ENCODE peak calls at places on chromosomes 5 and 9, in six cellular contexts. One of them, this sample, is unnamed.

GRCh38 chr9:110152704-110153374 is 55.1 kb downstream of the C9orf152 start:
- DNase-seq in effector memory CD4-positive, alpha-beta T cell: no peak
- DNase-seq in left ventricle myocardium inferior: no peak
- DNase-seq in AG04450: no peak
- DNase-seq in neuronal stem cell: peak; percentile 65
- DNase-seq in A549: peak; percentile 19
- DNase-seq in this sample: no peak

GRCh38 chr5:163379298-163380155 is 57.9 kb upstream of the CCNG1 start:
- DNase-seq in effector memory CD4-positive, alpha-beta T cell: no peak
- DNase-seq in left ventricle myocardium inferior: no peak
- DNase-seq in AG04450: peak; percentile 20
- DNase-seq in neuronal stem cell: no peak
- DNase-seq in A549: peak; percentile 56
- DNase-seq in this sample: no peak

GRCh38 chr5:94771742-94772141 is 153.3 kb downstream of the SLF1 start:
- DNase-seq in effector memory CD4-positive, alpha-beta T cell: no peak
- DNase-seq in left ventricle myocardium inferior: no peak
- DNase-seq in AG04450: no peak
- DNase-seq in neuronal stem cell: no peak
- DNase-seq in A549: no peak
- DNase-seq in this sample: no peak

GRCh38 chr5:72171667-72172066 is 64.4 kb downstream of the MAP1B start:
- DNase-seq in effector memory CD4-positive, alpha-beta T cell: no peak
- DNase-seq in left ventricle myocardium inferior: peak; percentile 37
- DNase-seq in AG04450: no peak
- DNase-seq in neuronal stem cell: no peak
- DNase-seq in A549: no peak
- DNase-seq in this sample: no peak

GRCh38 chr5:87390576-87391199 is 22.0 kb downstream of the CCNH start:
- DNase-seq in effector memory CD4-positive, alpha-beta T cell: no peak
- DNase-seq in left ventricle myocardium inferior: no peak
- DNase-seq in AG04450: no peak
- DNase-seq in neuronal stem cell: no peak
- DNase-seq in A549: no peak
- DNase-seq in this sample: no peak

GRCh38 chr9:112921549-112921948 is 30.9 kb upstream of the SLC46A2 start:
- DNase-seq in effector memory CD4-positive, alpha-beta T cell: no peak
- DNase-seq in left ventricle myocardium inferior: no peak
- DNase-seq in AG04450: peak; percentile 36
- DNase-seq in neuronal stem cell: no peak
- DNase-seq in A549: no peak
- DNase-seq in this sample: no peak

GRCh38 chr5:157359350-157359910 is 93.5 kb downstream of the CYFIP2 start:
- DNase-seq in effector memory CD4-positive, alpha-beta T cell: no peak
- DNase-seq in left ventricle myocardium inferior: no peak
- DNase-seq in AG04450: no peak
- DNase-seq in neuronal stem cell: no peak
- DNase-seq in A549: no peak
- DNase-seq in this sample: no peak

GRCh38 chr5:82406200-82406773 is 128.1 kb upstream of the RPS23 start:
- DNase-seq in effector memory CD4-positive, alpha-beta T cell: no peak
- DNase-seq in left ventricle myocardium inferior: no peak
- DNase-seq in AG04450: no peak
- DNase-seq in neuronal stem cell: no peak
- DNase-seq in A549: no peak
- DNase-seq in this sample: no peak

GRCh38 chr5:55604611-55605067 is 69.9 kb upstream of the PLPP1 start:
- DNase-seq in effector memory CD4-positive, alpha-beta T cell: no peak
- DNase-seq in left ventricle myocardium inferior: no peak
- DNase-seq in AG04450: no peak
- DNase-seq in neuronal stem cell: no peak
- DNase-seq in A549: no peak
- DNase-seq in this sample: no peak

GRCh38 chr9:76023715-76024195 is 133.3 kb downstream of the PCSK5 start:
- DNase-seq in effector memory CD4-positive, alpha-beta T cell: no peak
- DNase-seq in left ventricle myocardium inferior: no peak
- DNase-seq in AG04450: no peak
- DNase-seq in neuronal stem cell: no peak
- DNase-seq in A549: no peak
- DNase-seq in this sample: no peak

GRCh38 chr5:112529525-112529924 is 110.4 kb upstream of the EPB41L4A start:
- DNase-seq in effector memory CD4-positive, alpha-beta T cell: no peak
- DNase-seq in left ventricle myocardium inferior: no peak
- DNase-seq in AG04450: no peak
- DNase-seq in neuronal stem cell: no peak
- DNase-seq in A549: no peak
- DNase-seq in this sample: no peak

GRCh38 chr5:83586874-83587776 is 115.6 kb downstream of the VCAN start:
- DNase-seq in effector memory CD4-positive, alpha-beta T cell: no peak
- DNase-seq in left ventricle myocardium inferior: no peak
- DNase-seq in AG04450: peak; percentile 55
- DNase-seq in neuronal stem cell: no peak
- DNase-seq in A549: no peak
- DNase-seq in this sample: no peak

GRCh38 chr9:38160613-38161215 is 91.7 kb upstream of the SHB start:
- DNase-seq in effector memory CD4-positive, alpha-beta T cell: peak; percentile 13
- DNase-seq in left ventricle myocardium inferior: peak; percentile 36
- DNase-seq in AG04450: no peak
- DNase-seq in neuronal stem cell: peak; percentile 65
- DNase-seq in A549: peak; percentile 56
- DNase-seq in this sample: no peak

GRCh38 chr5:133420440-133421301 is 191.7 kb downstream of the FSTL4 start:
- DNase-seq in effector memory CD4-positive, alpha-beta T cell: no peak
- DNase-seq in left ventricle myocardium inferior: no peak
- DNase-seq in AG04450: no peak
- DNase-seq in neuronal stem cell: no peak
- DNase-seq in A549: no peak
- DNase-seq in this sample: no peak

GRCh38 chr5:73188764-73189521 is 15.9 kb downstream of the TMEM174 start:
- DNase-seq in effector memory CD4-positive, alpha-beta T cell: no peak
- DNase-seq in left ventricle myocardium inferior: no peak
- DNase-seq in AG04450: peak; percentile 26
- DNase-seq in neuronal stem cell: no peak
- DNase-seq in A549: no peak
- DNase-seq in this sample: no peak

GRCh38 chr9:15205632-15206243 is 101.3 kb downstream of the TTC39B start:
- DNase-seq in effector memory CD4-positive, alpha-beta T cell: no peak
- DNase-seq in left ventricle myocardium inferior: no peak
- DNase-seq in AG04450: peak; percentile 2
- DNase-seq in neuronal stem cell: no peak
- DNase-seq in A549: no peak
- DNase-seq in this sample: no peak

GRCh38 chr9:110502842-110503241 is 76.7 kb downstream of the SVEP1 start:
- DNase-seq in effector memory CD4-positive, alpha-beta T cell: no peak
- DNase-seq in left ventricle myocardium inferior: no peak
- DNase-seq in AG04450: no peak
- DNase-seq in neuronal stem cell: no peak
- DNase-seq in A549: no peak
- DNase-seq in this sample: no peak

GRCh38 chr5:55674340-55674739 is 37.8 kb downstream of the SLC38A9 start:
- DNase-seq in effector memory CD4-positive, alpha-beta T cell: no peak
- DNase-seq in left ventricle myocardium inferior: no peak
- DNase-seq in AG04450: no peak
- DNase-seq in neuronal stem cell: no peak
- DNase-seq in A549: no peak
- DNase-seq in this sample: no peak

GRCh38 chr9:38380872-38381534 is 11.5 kb upstream of the ALDH1B1 start:
- DNase-seq in effector memory CD4-positive, alpha-beta T cell: no peak
- DNase-seq in left ventricle myocardium inferior: no peak
- DNase-seq in AG04450: no peak
- DNase-seq in neuronal stem cell: peak; percentile 32
- DNase-seq in A549: peak; percentile 27
- DNase-seq in this sample: no peak

GRCh38 chr9:20640331-20641187 is 18.3 kb upstream of the MLLT3 start:
- DNase-seq in effector memory CD4-positive, alpha-beta T cell: peak; percentile 58
- DNase-seq in left ventricle myocardium inferior: peak; percentile 65
- DNase-seq in AG04450: no peak
- DNase-seq in neuronal stem cell: no peak
- DNase-seq in A549: no peak
- DNase-seq in this sample: peak; percentile 91

GRCh38 chr9:92978345-92978875 is 31.1 kb downstream of the FGD3 start:
- DNase-seq in effector memory CD4-positive, alpha-beta T cell: no peak
- DNase-seq in left ventricle myocardium inferior: no peak
- DNase-seq in AG04450: no peak
- DNase-seq in neuronal stem cell: no peak
- DNase-seq in A549: no peak
- DNase-seq in this sample: no peak

GRCh38 chr5:9188131-9188530 is 357.7 kb downstream of the SEMA5A start:
- DNase-seq in effector memory CD4-positive, alpha-beta T cell: no peak
- DNase-seq in left ventricle myocardium inferior: no peak
- DNase-seq in AG04450: peak; percentile 58
- DNase-seq in neuronal stem cell: no peak
- DNase-seq in A549: no peak
- DNase-seq in this sample: no peak

GRCh38 chr9:99873943-99874584 is 32.4 kb upstream of the STX17 start:
- DNase-seq in effector memory CD4-positive, alpha-beta T cell: no peak
- DNase-seq in left ventricle myocardium inferior: no peak
- DNase-seq in AG04450: no peak
- DNase-seq in neuronal stem cell: no peak
- DNase-seq in A549: no peak
- DNase-seq in this sample: no peak

GRCh38 chr5:141245250-141245717 is at the start of gene PCDHB15:
- DNase-seq in effector memory CD4-positive, alpha-beta T cell: no peak
- DNase-seq in left ventricle myocardium inferior: peak; percentile 32
- DNase-seq in AG04450: no peak
- DNase-seq in neuronal stem cell: peak; percentile 39
- DNase-seq in A549: no peak
- DNase-seq in this sample: no peak
- H3K9me3 ChIP-seq in effector memory CD4-positive, alpha-beta T cell: peaks cover 30% of the 10 kb centered on the region
- H3K9me3 ChIP-seq in left ventricle myocardium inferior: peaks cover 100% of the 10 kb centered on the region
- H3K9me3 ChIP-seq in AG04450: peaks cover 51% of the 10 kb centered on the region
- H3K9me3 ChIP-seq in neuronal stem cell: peaks cover 29% of the 10 kb centered on the region
- H3K9me3 ChIP-seq in A549: peaks cover 50% of the 10 kb centered on the region
- H3K9me3 ChIP-seq in this sample: peaks cover 30% of the 10 kb centered on the region

GRCh38 chr5:150946351-150946905 is 41.6 kb upstream of the ZNF300 start:
- DNase-seq in effector memory CD4-positive, alpha-beta T cell: no peak
- DNase-seq in left ventricle myocardium inferior: peak; percentile 86
- DNase-seq in AG04450: peak; percentile 2
- DNase-seq in neuronal stem cell: no peak
- DNase-seq in A549: no peak
- DNase-seq in this sample: peak; percentile 93

GRCh38 chr5:150945947-150946346 is 41.2 kb upstream of the ZNF300 start:
- DNase-seq in effector memory CD4-positive, alpha-beta T cell: no peak
- DNase-seq in left ventricle myocardium inferior: no peak
- DNase-seq in AG04450: no peak
- DNase-seq in neuronal stem cell: no peak
- DNase-seq in A549: no peak
- DNase-seq in this sample: no peak

GRCh38 chr5:150945501-150945900 is 40.7 kb upstream of the ZNF300 start:
- DNase-seq in effector memory CD4-positive, alpha-beta T cell: no peak
- DNase-seq in left ventricle myocardium inferior: no peak
- DNase-seq in AG04450: no peak
- DNase-seq in neuronal stem cell: no peak
- DNase-seq in A549: no peak
- DNase-seq in this sample: no peak

DNA sequence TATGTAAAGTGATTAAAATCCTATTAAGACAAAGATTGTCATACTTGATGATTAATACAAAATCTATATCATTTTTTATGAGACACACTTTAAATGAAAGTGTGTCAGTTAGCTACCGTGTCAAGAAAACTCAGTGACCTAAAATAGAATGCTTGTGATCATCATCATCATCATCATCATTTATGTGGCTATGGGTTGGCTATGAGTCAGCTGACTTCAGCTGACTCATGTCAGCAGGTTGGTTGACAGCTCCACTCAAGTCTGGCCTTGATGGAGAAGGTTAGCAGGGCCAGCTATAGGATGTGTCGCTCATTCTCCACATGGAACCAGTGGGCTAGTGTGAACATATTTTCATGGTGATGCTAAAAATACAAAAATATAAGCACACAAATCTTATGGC is 43.8 kb upstream of the ZNF300 start:
- DNase-seq in effector memory CD4-positive, alpha-beta T cell: no peak
- DNase-seq in left ventricle myocardium inferior: no peak
- DNase-seq in AG04450: no peak
- DNase-seq in neuronal stem cell: no peak
- DNase-seq in A549: no peak
- DNase-seq in this sample: no peak
- H3K9me3 ChIP-seq in effector memory CD4-positive, alpha-beta T cell: no peaks in the 10 kb centered on the region
- H3K9me3 ChIP-seq in left ventricle myocardium inferior: peaks cover 92% of the 10 kb centered on the region
- H3K9me3 ChIP-seq in AG04450: peaks cover 22% of the 10 kb centered on the region
- H3K9me3 ChIP-seq in neuronal stem cell: peaks cover 17% of the 10 kb centered on the region
- H3K9me3 ChIP-seq in A549: peaks cover 56% of the 10 kb centered on the region
- H3K9me3 ChIP-seq in this sample: peaks cover 19% of the 10 kb centered on the region

DNA sequence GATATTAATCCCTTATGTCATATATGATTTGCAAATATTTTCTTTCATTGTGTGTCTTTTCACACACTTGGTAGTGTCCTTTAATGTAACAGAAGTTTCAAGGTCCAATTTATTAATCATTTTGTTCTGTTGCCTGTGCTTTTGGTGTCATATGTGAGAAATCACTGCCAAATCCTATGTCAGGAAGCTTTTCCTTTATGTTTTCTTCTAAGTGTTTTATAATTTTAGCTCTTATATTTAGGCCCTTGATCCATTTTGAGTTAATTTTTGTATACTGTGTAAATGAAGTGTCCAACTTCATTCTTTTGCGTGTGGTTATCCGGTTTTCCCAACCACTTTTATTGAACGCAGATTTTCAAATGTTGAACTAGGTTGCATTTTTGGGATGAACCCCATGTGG is 6.1 kb upstream of the ZNF510 start:
- DNase-seq in effector memory CD4-positive, alpha-beta T cell: no peak
- DNase-seq in left ventricle myocardium inferior: no peak
- DNase-seq in AG04450: no peak
- DNase-seq in neuronal stem cell: no peak
- DNase-seq in A549: no peak
- DNase-seq in this sample: no peak
- H3K9me3 ChIP-seq in effector memory CD4-positive, alpha-beta T cell: peaks cover 6% of the 10 kb centered on the region
- H3K9me3 ChIP-seq in left ventricle myocardium inferior: peaks cover 56% of the 10 kb centered on the region
- H3K9me3 ChIP-seq in AG04450: peaks cover 3% of the 10 kb centered on the region
- H3K9me3 ChIP-seq in neuronal stem cell: peaks cover 10% of the 10 kb centered on the region
- H3K9me3 ChIP-seq in A549: peaks cover 72% of the 10 kb centered on the region
- H3K9me3 ChIP-seq in this sample: peaks cover 7% of the 10 kb centered on the region

GRCh38 chr9:123914517-123915199 is 15.3 kb downstream of the DENND1A start:
- DNase-seq in effector memory CD4-positive, alpha-beta T cell: no peak
- DNase-seq in left ventricle myocardium inferior: no peak
- DNase-seq in AG04450: no peak
- DNase-seq in neuronal stem cell: no peak
- DNase-seq in A549: no peak
- DNase-seq in this sample: no peak
- H3K9me3 ChIP-seq in effector memory CD4-positive, alpha-beta T cell: no peaks in the 10 kb centered on the region
- H3K9me3 ChIP-seq in left ventricle myocardium inferior: peaks cover 7% of the 10 kb centered on the region
- H3K9me3 ChIP-seq in AG04450: no peaks in the 10 kb centered on the region
- H3K9me3 ChIP-seq in neuronal stem cell: no peaks in the 10 kb centered on the region
- H3K9me3 ChIP-seq in A549: no peaks in the 10 kb centered on the region
- H3K9me3 ChIP-seq in this sample: no peaks in the 10 kb centered on the region

GRCh38 chr9:8430945-8431344 is 631.4 kb upstream of the DMAC1 start:
- DNase-seq in effector memory CD4-positive, alpha-beta T cell: no peak
- DNase-seq in left ventricle myocardium inferior: no peak
- DNase-seq in AG04450: no peak
- DNase-seq in neuronal stem cell: no peak
- DNase-seq in A549: no peak
- DNase-seq in this sample: no peak
- H3K9me3 ChIP-seq in effector memory CD4-positive, alpha-beta T cell: no peaks in the 10 kb centered on the region
- H3K9me3 ChIP-seq in left ventricle myocardium inferior: no peaks in the 10 kb centered on the region
- H3K9me3 ChIP-seq in AG04450: no peaks in the 10 kb centered on the region
- H3K9me3 ChIP-seq in neuronal stem cell: no peaks in the 10 kb centered on the region
- H3K9me3 ChIP-seq in A549: no peaks in the 10 kb centered on the region
- H3K9me3 ChIP-seq in this sample: no peaks in the 10 kb centered on the region